ENCODE peak calls at places on chromosomes 5 and 9, in four cellular contexts. J is progenitor cell of endocrine pancreas, T is mammary epithelial cell, X is ovary. U is an unnamed sample.

GRCh38 chr9:124260769-124261603 is 3.2 kb downstream of the NEK6 start:
- DNase-seq in X (no peak), J (no peak), T (peak), U (no peak)

GRCh38 chr9:137969685-137970084 is 92.1 kb downstream of the CACNA1B start:
- DNase-seq in T (no peak), J (no peak), X (no peak), U (no peak)

GRCh38 chr9:123191260-123191659 is 77.1 kb downstream of the STRBP start:
- DNase-seq in T (no peak), X (no peak), J (no peak), U (no peak)

GRCh38 chr9:87884578-87885459 is 2.1 kb downstream of the SPATA31E1 start:
- DNase-seq in J (no peak), X (no peak), T (no peak), U (no peak)

GRCh38 chr5:155728146-155728856 is 598.7 kb upstream of the SGCD start:
- DNase-seq in T (peak), X (peak), J (peak), U (no peak)

GRCh38 chr5:59615272-59615671 is 278.3 kb downstream of the PDE4D start:
- DNase-seq in J (no peak), T (no peak), X (no peak), U (no peak)

GRCh38 chr9:70411141-70411929 is 3.1 kb downstream of the KLF9 start:
- DNase-seq in J (no peak), T (peak), X (peak), U (no peak)

GRCh38 chr5:10863763-10864383 is 102.8 kb upstream of the DAP start:
- DNase-seq in X (no peak), J (no peak), T (peak), U (no peak)

GRCh38 chr5:77120706-77121105 is 33.6 kb upstream of the ZBED3 start:
- DNase-seq in T (no peak), J (no peak), X (no peak), U (no peak)

GRCh38 chr9:130491830-130492465 is 47.2 kb downstream of the ASS1 start:
- DNase-seq in T (no peak), J (no peak), X (no peak), U (no peak)

GRCh38 chr5:9361835-9362234 is 184.0 kb downstream of the SEMA5A start:
- DNase-seq in J (peak), X (peak), T (peak), U (no peak)

GRCh38 chr9:4604678-4605095 is 57.4 kb upstream of the PLPP6 start:
- DNase-seq in X (peak), J (peak), T (peak), U (peak)

GRCh38 chr5:73171495-73171894 is 1.5 kb upstream of the TMEM174 start:
- DNase-seq in T (no peak), X (no peak), J (no peak), U (no peak)

GRCh38 chr9:90299963-90300362 is 342.7 kb downstream of the DIRAS2 start:
- DNase-seq in T (no peak), J (no peak), X (no peak), U (no peak)

GRCh38 chr5:122219767-122220166 is 90.4 kb downstream of the ZNF474 start:
- DNase-seq in T (no peak), J (no peak), X (no peak), U (no peak)

GRCh38 chr9:22208846-22209585 is 199.9 kb upstream of the CDKN2B start:
- DNase-seq in X (no peak), J (no peak), T (peak), U (no peak)

GRCh38 chr9:124472770-124473169 is 22.5 kb downstream of the ADGRD2 start:
- DNase-seq in T (no peak), J (no peak), X (no peak), U (no peak)

GRCh38 chr9:124783830-124784229 is 6.9 kb downstream of the OLFML2A start:
- DNase-seq in X (peak), T (no peak), J (no peak), U (no peak)

GRCh38 chr5:172731286-172732073 is 39.5 kb downstream of the DUSP1 start:
- DNase-seq in X (no peak), T (peak), J (no peak), U (no peak)

GRCh38 chr5:23704176-23704855 is 196.9 kb downstream of the PRDM9 start:
- DNase-seq in J (no peak), X (no peak), T (peak), U (no peak)

GRCh38 chr9:38419216-38419615 is 5.0 kb downstream of the IGFBPL1 start:
- DNase-seq in X (no peak), T (no peak), J (no peak), U (no peak)

GRCh38 chr5:60455589-60455988 is 244.4 kb downstream of the DEPDC1B start:
- DNase-seq in J (no peak), X (no peak), T (peak), U (no peak)

GRCh38 chr9:114720296-114720695 is 38.3 kb upstream of the TEX48 start:
- DNase-seq in T (peak), J (no peak), X (no peak), U (no peak)
- TF ChIP-seq CTCF in T (no peak), J (no peak), X (no peak), U (no peak)

GRCh38 chr5:100900142-100900795 is 2.8 kb downstream of the ST8SIA4 start:
- DNase-seq in J (no peak), T (peak), X (no peak), U (no peak)
- TF ChIP-seq CTCF in J (peak), T (peak), X (no peak), U (no peak)

GRCh38 chr5:179623906-179624741 is 653 bp upstream of the HNRNPH1 start:
- DNase-seq in J (no peak), T (peak), X (peak), U (no peak)
- TF ChIP-seq CTCF in J (no peak), T (no peak), X (peak), U (no peak)

GRCh38 chr9:93115486-93115885 is 18.6 kb downstream of the NINJ1 start:
- DNase-seq in T (no peak), X (peak), J (no peak), U (no peak)

GRCh38 chr9:93114984-93115335 is 18.9 kb downstream of the CARD19 start:
- DNase-seq in X (no peak), T (no peak), J (no peak), U (no peak)

GRCh38 chr9:93114169-93114983 is 18.4 kb downstream of the CARD19 start:
- DNase-seq in J (no peak), X (peak), T (no peak), U (no peak)

GRCh38 chr9:93117924-93118862 is 15.9 kb downstream of the NINJ1 start:
- DNase-seq in J (no peak), X (peak), T (no peak), U (peak)

GRCh38 chr9:93116049-93116961 is 17.7 kb downstream of the NINJ1 start:
- DNase-seq in X (peak), T (no peak), J (no peak), U (no peak)
- TF ChIP-seq CTCF in X (no peak), T (no peak), J (no peak), U (no peak)

DNA sequence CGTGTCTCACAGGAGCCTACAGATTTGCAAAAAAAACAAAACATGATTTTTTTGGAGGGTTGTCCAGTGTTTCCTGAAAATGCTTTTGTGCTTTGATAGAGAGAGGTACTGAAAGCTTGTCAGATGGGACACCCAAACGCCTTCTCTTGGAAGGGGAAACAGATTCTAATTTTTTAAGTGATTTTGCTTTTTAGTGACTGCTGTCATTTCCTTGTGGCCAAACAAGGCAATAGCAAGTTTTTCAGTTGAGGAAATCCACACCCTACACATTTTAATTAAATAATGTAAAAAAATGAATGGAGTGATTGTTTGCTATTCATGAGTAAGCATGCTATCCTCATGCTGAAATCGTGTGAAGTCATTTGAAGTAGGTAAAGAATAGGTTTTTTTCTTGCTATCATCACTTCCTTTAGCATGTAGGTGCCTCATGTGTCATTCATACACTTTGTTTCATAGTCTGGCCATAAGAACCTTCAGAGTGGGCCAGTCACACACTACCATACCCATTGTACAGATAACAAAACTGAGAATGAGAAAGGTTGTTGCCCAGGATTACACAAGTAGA is 682.7 kb upstream of the WWC1 start:
- DNase-seq in J (no peak), T (peak), X (no peak), U (no peak)
- TF ChIP-seq CTCF in J (peak), T (no peak), X (no peak), U (no peak)

GRCh38 chr5:62340392-62340791 is 34.4 kb downstream of the KIF2A start:
- DNase-seq in T (no peak), X (no peak), J (no peak), U (no peak)
- TF ChIP-seq CTCF in T (peak), X (no peak), J (peak), U (no peak)

GRCh38 chr9:69157751-69158466 is 16.2 kb upstream of the TJP2 start:
- DNase-seq in T (peak), X (no peak), J (no peak), U (no peak)
- TF ChIP-seq CTCF in T (peak), X (no peak), J (peak), U (no peak)

DNA sequence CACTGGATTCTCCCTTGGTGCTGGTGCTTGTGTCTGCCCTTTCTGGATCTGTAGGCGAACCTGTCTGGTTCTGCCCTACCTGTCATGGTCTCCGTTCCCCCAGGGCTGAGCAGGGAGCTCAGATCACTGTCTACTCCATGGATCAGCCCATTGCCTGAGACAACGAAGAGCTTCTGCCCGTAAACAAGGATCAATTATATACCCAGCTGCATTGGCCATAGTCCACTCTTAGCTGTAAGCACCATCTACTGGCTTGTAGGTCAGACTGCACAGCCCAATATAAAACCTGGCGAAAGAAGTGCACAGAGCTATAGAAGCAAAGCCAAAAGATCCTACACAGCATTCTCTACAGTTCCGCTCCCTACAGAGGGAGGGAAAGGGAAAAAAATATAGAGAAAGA is 181.5 kb upstream of the RPS23 start:
- DNase-seq in T (no peak), X (no peak), J (no peak), U (no peak)
- TF ChIP-seq CTCF in T (no peak), X (no peak), J (no peak), U (no peak)

DNA sequence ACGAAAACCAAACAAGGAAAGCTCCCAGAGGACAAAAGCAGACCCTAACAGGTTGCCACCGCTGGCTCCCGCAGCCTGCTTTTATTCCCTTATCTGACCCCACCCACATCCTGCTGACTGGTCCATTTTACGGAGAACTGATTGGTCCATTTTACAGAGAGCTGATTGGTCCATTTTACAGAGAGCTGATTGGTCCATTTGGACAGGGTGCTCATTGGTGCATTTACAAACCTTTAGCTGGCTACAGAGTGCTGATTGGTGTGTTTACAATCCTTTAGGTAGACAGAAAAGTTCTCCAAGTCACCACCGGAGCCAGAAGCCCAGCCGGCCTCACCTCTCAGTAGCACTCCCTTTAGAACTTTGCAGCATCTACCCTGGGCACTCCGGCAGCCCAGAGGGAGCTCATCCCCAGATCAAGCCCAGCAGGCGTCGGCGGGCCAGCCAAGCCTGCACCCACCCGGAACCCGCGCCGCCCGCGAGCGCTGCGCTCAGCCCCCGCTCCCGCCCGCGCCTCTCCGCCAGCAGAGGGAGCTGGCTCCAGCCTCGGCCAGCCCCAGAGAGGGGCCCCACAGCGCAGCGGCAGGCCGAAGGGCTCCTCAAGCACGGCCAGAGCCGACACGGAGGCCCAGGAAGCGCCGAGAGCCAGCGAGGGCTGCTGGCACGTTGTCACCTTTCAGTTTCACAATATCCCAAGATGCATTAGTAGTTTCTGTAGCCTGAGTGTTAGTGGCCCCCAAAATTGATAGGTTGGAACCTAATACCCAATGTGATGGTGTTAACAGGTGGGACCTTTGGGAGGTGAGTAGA is 35.3 kb upstream of the CLPTM1L start:
- DNase-seq in T (peak), J (peak), X (no peak), U (no peak)
- TF ChIP-seq CTCF in T (peak), J (peak), X (no peak), U (no peak)

U was measured in omental fat pad.